ENCODE peak calls at places on chromosomes 13 and 19, in six cellular contexts. W is GM13977; I is fibroblast of mammary gland; F is Right ventricle myocardium superior; U is effector CD4-positive, alpha-beta T cell; K is ACHN. S is an unnamed sample.

GRCh38 chr13:41603917-41604316 is 146.6 kb downstream of the RGCC start:
- DNase-seq in I (peak), F (no peak), U (no peak), K (peak), W (no peak), S (peak)

GRCh38 chr13:22061371-22061805 is 390.5 kb downstream of the FGF9 start:
- DNase-seq in I (no peak), F (no peak), W (peak), K (no peak), U (peak), S (no peak)

GRCh38 chr19:43503501-43504425 is 783 bp downstream of the PHLDB3 start:
- DNase-seq in U (peak), F (peak), W (peak), K (peak), I (peak), S (no peak)

GRCh38 chr19:9323557-9323918 is 441 bp upstream of the ZNF559 start:
- DNase-seq in K (peak), F (peak), I (peak), W (peak), U (no peak), S (peak)

GRCh38 chr19:47405197-47405550 is 14.2 kb downstream of the MEIS3 start:
- DNase-seq in W (no peak), K (no peak), U (no peak), I (no peak), F (no peak), S (no peak)

GRCh38 chr13:48232420-48233096 is 448 bp upstream of the ITM2B start:
- DNase-seq in W (no peak), U (no peak), F (no peak), K (peak), I (peak), S (no peak)

GRCh38 chr13:89169951-89170350 is 1498.8 kb downstream of the SLITRK5 start:
- DNase-seq in K (no peak), I (no peak), U (no peak), W (no peak), F (no peak), S (no peak)

GRCh38 chr13:30666113-30666512 is 48.4 kb downstream of the USPL1 start:
- DNase-seq in K (no peak), F (no peak), U (no peak), I (no peak), W (no peak), S (no peak)

GRCh38 chr19:29836409-29836825 is 24.6 kb downstream of the CCNE1 start:
- DNase-seq in W (peak), K (no peak), I (no peak), U (no peak), F (no peak), S (no peak)

GRCh38 chr19:710767-711166 is 2.0 kb downstream of the PALM start:
- DNase-seq in K (no peak), I (no peak), U (no peak), F (peak), W (no peak), S (no peak)

GRCh38 chr13:81929988-81930387 is 1589.1 kb upstream of the SPRY2 start:
- DNase-seq in U (no peak), I (peak), F (no peak), K (peak), W (no peak), S (peak)

GRCh38 chr13:113857531-113858195 is 6.2 kb downstream of the GAS6 start:
- DNase-seq in I (no peak), K (no peak), W (no peak), U (no peak), F (no peak), S (no peak)

GRCh38 chr13:43054803-43055802 is 31.7 kb downstream of the DNAJC15 start:
- DNase-seq in U (no peak), W (no peak), I (peak), F (no peak), K (peak), S (peak)

GRCh38 chr13:23741879-23742510 is 147.2 kb downstream of the MIPEP start:
- DNase-seq in W (no peak), F (no peak), I (peak), K (peak), U (no peak), S (no peak)

GRCh38 chr19:9306443-9306842 is 3.2 kb downstream of the ZNF699 start:
- DNase-seq in U (no peak), W (no peak), K (no peak), F (no peak), I (peak), S (no peak)

GRCh38 chr19:4064551-4065260 is 2.0 kb downstream of the ZBTB7A start:
- DNase-seq in K (peak), U (peak), W (no peak), I (peak), F (peak), S (no peak)

GRCh38 chr19:18649371-18650047 is 12.7 kb downstream of the KLHL26 start:
- DNase-seq in K (no peak), F (peak), U (no peak), I (peak), W (peak), S (no peak)

GRCh38 chr13:20399961-20400360 is 125.7 kb downstream of the CRYL1 start:
- DNase-seq in U (no peak), W (no peak), I (no peak), K (no peak), F (no peak), S (no peak)

GRCh38 chr19:5480427-5480836 is 25.2 kb downstream of the ZNRF4 start:
- DNase-seq in W (peak), F (no peak), K (peak), U (no peak), I (peak), S (no peak)

GRCh38 chr13:27211771-27212364 is 39.5 kb upstream of the RPL21 start:
- DNase-seq in U (no peak), K (peak), I (peak), F (no peak), W (no peak), S (peak)

GRCh38 chr19:58367698-58368454 is 5.3 kb upstream of the ZNF497 start:
- DNase-seq in U (no peak), I (no peak), F (no peak), K (no peak), W (no peak), S (no peak)

GRCh38 chr19:982567-983170 is 1.5 kb upstream of the WDR18 start:
- DNase-seq in K (peak), W (peak), I (peak), F (peak), U (peak), S (no peak)

GRCh38 chr19:30920238-30920637 is 429.0 kb downstream of the TSHZ3 start:
- DNase-seq in F (no peak), K (no peak), U (no peak), I (no peak), W (no peak), S (no peak)

GRCh38 chr13:34810996-34811395 is 131.1 kb upstream of the NBEA start:
- DNase-seq in W (no peak), F (no peak), I (no peak), U (no peak), K (no peak), S (no peak)

GRCh38 chr19:30670011-30670329 is 297.8 kb downstream of the ZNF536 start:
- DNase-seq in F (no peak), I (no peak), U (no peak), W (no peak), K (no peak), S (no peak)

GRCh38 chr19:7455600-7456296 is 33.1 kb downstream of the PEX11G start:
- DNase-seq in U (no peak), W (no peak), I (no peak), F (no peak), K (no peak), S (no peak)

GRCh38 chr19:1837625-1838105 is 10.6 kb downstream of the REXO1 start:
- DNase-seq in I (peak), W (peak), K (peak), F (no peak), U (peak), S (no peak)

GRCh38 chr19:47581605-47582319 is 8.8 kb upstream of the ZNF541 start:
- DNase-seq in K (no peak), I (no peak), U (no peak), W (no peak), F (no peak), S (no peak)

GRCh38 chr13:50529154-50529882 is 314.2 kb downstream of the DLEU7 start:
- DNase-seq in W (no peak), K (peak), U (no peak), I (peak), F (peak), S (no peak)

S was measured in kidney epithelial cell.